ENCODE peak calls at places on chromosome 10, in five cellular contexts. One of them, this sample, is unnamed.

GRCh38 chr10:110534571-110534970 is 32.9 kb upstream of the SMC3 start:
- DNase-seq in left ventricle myocardium inferior: no peak
- DNase-seq in skeletal muscle cell: no peak
- DNase-seq in A673: peak
- DNase-seq in astrocyte of the spinal cord: no peak
- DNase-seq in this sample: no peak

GRCh38 chr10:83045731-83046130 is 1093.6 kb upstream of the GHITM start:
- DNase-seq in A673: no peak
- DNase-seq in left ventricle myocardium inferior: no peak
- DNase-seq in astrocyte of the spinal cord: no peak
- DNase-seq in skeletal muscle cell: no peak
- DNase-seq in this sample: no peak

GRCh38 chr10:118958984-118959916 is 70.3 kb upstream of the NANOS1 start:
- DNase-seq in A673: no peak
- DNase-seq in left ventricle myocardium inferior: peak
- DNase-seq in skeletal muscle cell: peak
- DNase-seq in astrocyte of the spinal cord: peak
- DNase-seq in this sample: no peak

GRCh38 chr10:24552346-24553016 is 171.2 kb downstream of the ARHGAP21 start:
- DNase-seq in astrocyte of the spinal cord: no peak
- DNase-seq in skeletal muscle cell: no peak
- DNase-seq in left ventricle myocardium inferior: no peak
- DNase-seq in A673: peak
- DNase-seq in this sample: no peak

GRCh38 chr10:93073539-93074136 is at the start of gene CYP26A1:
- DNase-seq in left ventricle myocardium inferior: no peak
- DNase-seq in astrocyte of the spinal cord: no peak
- DNase-seq in A673: no peak
- DNase-seq in skeletal muscle cell: no peak
- DNase-seq in this sample: no peak

GRCh38 chr10:11150255-11150731 is 132.6 kb downstream of the CELF2 start:
- DNase-seq in left ventricle myocardium inferior: no peak
- DNase-seq in astrocyte of the spinal cord: no peak
- DNase-seq in skeletal muscle cell: no peak
- DNase-seq in A673: no peak
- DNase-seq in this sample: no peak

GRCh38 chr10:126640391-126640790 is 30.1 kb downstream of the C10orf90 start:
- DNase-seq in A673: no peak
- DNase-seq in left ventricle myocardium inferior: no peak
- DNase-seq in astrocyte of the spinal cord: no peak
- DNase-seq in skeletal muscle cell: no peak
- DNase-seq in this sample: no peak

GRCh38 chr10:131822694-131823245 is 78.0 kb upstream of the PPP2R2D start:
- DNase-seq in left ventricle myocardium inferior: no peak
- DNase-seq in A673: no peak
- DNase-seq in skeletal muscle cell: no peak
- DNase-seq in astrocyte of the spinal cord: no peak
- DNase-seq in this sample: peak

GRCh38 chr10:32073676-32074075 is 17.5 kb upstream of the KIF5B start:
- DNase-seq in A673: no peak
- DNase-seq in skeletal muscle cell: no peak
- DNase-seq in astrocyte of the spinal cord: no peak
- DNase-seq in left ventricle myocardium inferior: no peak
- DNase-seq in this sample: no peak

GRCh38 chr10:866577-866941 is 64.9 kb downstream of the LARP4B start:
- DNase-seq in A673: no peak
- DNase-seq in astrocyte of the spinal cord: no peak
- DNase-seq in left ventricle myocardium inferior: no peak
- DNase-seq in skeletal muscle cell: no peak
- DNase-seq in this sample: no peak

GRCh38 chr10:24873281-24873683 is 79.1 kb downstream of the PRTFDC1 start:
- DNase-seq in A673: peak
- DNase-seq in skeletal muscle cell: peak
- DNase-seq in left ventricle myocardium inferior: no peak
- DNase-seq in astrocyte of the spinal cord: peak
- DNase-seq in this sample: no peak

GRCh38 chr10:110497438-110498086 is at the start of gene DUSP5:
- DNase-seq in left ventricle myocardium inferior: peak
- DNase-seq in skeletal muscle cell: peak
- DNase-seq in astrocyte of the spinal cord: peak
- DNase-seq in A673: peak
- DNase-seq in this sample: peak

GRCh38 chr10:108862691-108863350 is 1060.5 kb downstream of the XPNPEP1 start:
- DNase-seq in skeletal muscle cell: no peak
- DNase-seq in astrocyte of the spinal cord: peak
- DNase-seq in left ventricle myocardium inferior: no peak
- DNase-seq in A673: no peak
- DNase-seq in this sample: no peak

GRCh38 chr10:24790599-24790998 is 66.9 kb upstream of the ARHGAP21 start:
- DNase-seq in astrocyte of the spinal cord: no peak
- DNase-seq in skeletal muscle cell: no peak
- DNase-seq in left ventricle myocardium inferior: no peak
- DNase-seq in A673: no peak
- DNase-seq in this sample: no peak

GRCh38 chr10:78859769-78860168 is 209.0 kb upstream of the ZMIZ1 start:
- DNase-seq in skeletal muscle cell: no peak
- DNase-seq in A673: no peak
- DNase-seq in astrocyte of the spinal cord: no peak
- DNase-seq in left ventricle myocardium inferior: no peak
- DNase-seq in this sample: no peak

GRCh38 chr10:110985497-110986270 is 66.3 kb downstream of the SHOC2 start:
- DNase-seq in astrocyte of the spinal cord: no peak
- DNase-seq in A673: no peak
- DNase-seq in left ventricle myocardium inferior: no peak
- DNase-seq in skeletal muscle cell: no peak
- DNase-seq in this sample: no peak

GRCh38 chr10:6958254-6958653 is 378.2 kb upstream of the PRKCQ start:
- DNase-seq in A673: no peak
- DNase-seq in left ventricle myocardium inferior: no peak
- DNase-seq in astrocyte of the spinal cord: no peak
- DNase-seq in skeletal muscle cell: no peak
- DNase-seq in this sample: no peak

GRCh38 chr10:14624600-14624999 is 150.1 kb downstream of the FAM107B start:
- DNase-seq in left ventricle myocardium inferior: no peak
- DNase-seq in skeletal muscle cell: no peak
- DNase-seq in A673: no peak
- DNase-seq in astrocyte of the spinal cord: no peak
- DNase-seq in this sample: no peak

GRCh38 chr10:112835933-112836564 is 114.0 kb upstream of the TCF7L2 start:
- DNase-seq in left ventricle myocardium inferior: peak
- DNase-seq in A673: no peak
- DNase-seq in astrocyte of the spinal cord: no peak
- DNase-seq in skeletal muscle cell: no peak
- DNase-seq in this sample: no peak

DNA sequence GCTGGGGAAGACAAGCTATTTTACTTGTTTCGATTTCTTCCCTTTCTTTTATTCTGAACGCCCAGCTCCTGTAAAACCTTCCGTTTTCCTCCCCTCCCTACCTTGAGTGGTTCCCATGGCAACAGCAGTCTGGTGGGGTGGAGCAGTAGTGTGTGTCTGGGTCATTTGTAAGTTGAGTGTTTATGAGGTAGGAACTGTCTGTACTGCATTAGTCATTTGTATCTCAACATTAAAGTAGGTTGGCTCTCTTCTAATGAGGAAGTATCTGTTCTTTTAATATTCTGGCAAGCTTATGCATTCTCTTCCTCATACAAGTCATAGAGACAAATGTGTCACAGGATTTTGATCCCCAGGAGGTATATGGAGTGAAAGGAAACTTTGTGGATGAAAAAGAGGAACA is 85.3 kb upstream of the CCDC6 start:
- DNase-seq in left ventricle myocardium inferior: no peak
- DNase-seq in skeletal muscle cell: peak
- DNase-seq in A673: no peak
- DNase-seq in astrocyte of the spinal cord: peak
- DNase-seq in this sample: no peak
- H3K4me3 ChIP-seq in left ventricle myocardium inferior: no peak
- H3K4me3 ChIP-seq in skeletal muscle cell: no peak
- H3K4me3 ChIP-seq in A673: no peak
- H3K4me3 ChIP-seq in astrocyte of the spinal cord: no peak
- H3K4me3 ChIP-seq in this sample: no peak

GRCh38 chr10:30422981-30423654 is 10.9 kb upstream of the MAP3K8 start:
- DNase-seq in skeletal muscle cell: no peak
- DNase-seq in astrocyte of the spinal cord: peak
- DNase-seq in A673: peak
- DNase-seq in left ventricle myocardium inferior: peak
- DNase-seq in this sample: peak

GRCh38 chr10:30430544-30431298 is 3.3 kb upstream of the MAP3K8 start:
- DNase-seq in skeletal muscle cell: no peak
- DNase-seq in A673: no peak
- DNase-seq in astrocyte of the spinal cord: no peak
- DNase-seq in left ventricle myocardium inferior: no peak
- DNase-seq in this sample: no peak

GRCh38 chr10:30422296-30422695 is 11.7 kb upstream of the MAP3K8 start:
- DNase-seq in A673: no peak
- DNase-seq in skeletal muscle cell: no peak
- DNase-seq in astrocyte of the spinal cord: no peak
- DNase-seq in left ventricle myocardium inferior: no peak
- DNase-seq in this sample: no peak

GRCh38 chr10:30420774-30421173 is 13.2 kb upstream of the MAP3K8 start:
- DNase-seq in A673: no peak
- DNase-seq in skeletal muscle cell: no peak
- DNase-seq in astrocyte of the spinal cord: no peak
- DNase-seq in left ventricle myocardium inferior: no peak
- DNase-seq in this sample: no peak

DNA sequence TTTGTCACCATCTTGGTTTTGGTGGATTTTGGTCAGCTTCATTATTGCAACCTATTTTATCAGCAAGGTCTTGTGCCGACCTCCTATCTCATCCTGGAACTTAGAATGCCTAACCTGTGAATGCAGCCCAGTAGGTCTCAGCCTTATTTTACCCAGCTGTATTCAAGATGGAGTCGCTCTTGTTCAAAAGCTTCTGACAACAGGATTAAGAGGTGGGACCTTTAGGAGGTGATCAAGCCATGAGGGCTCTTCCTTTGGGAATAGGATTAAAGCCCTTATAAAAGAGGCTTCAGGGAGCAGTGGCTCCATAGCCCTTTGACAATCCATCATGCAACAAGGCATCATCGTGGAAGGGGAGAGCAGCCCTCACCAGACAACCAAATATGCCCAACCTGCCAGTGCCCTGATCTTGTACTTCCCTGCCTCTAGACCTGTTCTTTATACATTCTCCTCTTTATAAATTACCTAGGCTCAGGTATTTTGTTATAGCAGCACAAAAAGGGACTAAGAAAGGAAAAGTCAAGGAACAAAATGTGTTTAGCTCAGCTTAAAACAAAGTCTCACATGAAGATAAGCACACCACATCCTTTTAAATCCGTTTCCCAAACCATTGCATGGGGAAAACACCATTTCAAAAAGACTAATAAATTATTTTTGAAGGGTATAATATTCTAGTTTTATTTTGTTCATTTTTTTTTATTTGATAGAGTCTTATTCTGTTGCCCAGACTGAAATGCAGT is 8.5 kb upstream of the MAP3K8 start:
- DNase-seq in left ventricle myocardium inferior: no peak
- DNase-seq in skeletal muscle cell: no peak
- DNase-seq in A673: no peak
- DNase-seq in astrocyte of the spinal cord: no peak
- DNase-seq in this sample: no peak
- H3K4me3 ChIP-seq in left ventricle myocardium inferior: no peak
- H3K4me3 ChIP-seq in skeletal muscle cell: no peak
- H3K4me3 ChIP-seq in A673: no peak
- H3K4me3 ChIP-seq in astrocyte of the spinal cord: no peak
- H3K4me3 ChIP-seq in this sample: no peak

GRCh38 chr10:74081918-74082317 is 68.7 kb downstream of the AP3M1 start:
- DNase-seq in A673: no peak
- DNase-seq in left ventricle myocardium inferior: no peak
- DNase-seq in astrocyte of the spinal cord: no peak
- DNase-seq in skeletal muscle cell: no peak
- DNase-seq in this sample: no peak

GRCh38 chr10:74081192-74081803 is 69.3 kb downstream of the AP3M1 start:
- DNase-seq in left ventricle myocardium inferior: no peak
- DNase-seq in A673: peak
- DNase-seq in skeletal muscle cell: no peak
- DNase-seq in astrocyte of the spinal cord: peak
- DNase-seq in this sample: no peak

GRCh38 chr10:74079028-74079913 is 71.4 kb downstream of the AP3M1 start:
- DNase-seq in astrocyte of the spinal cord: peak
- DNase-seq in left ventricle myocardium inferior: no peak
- DNase-seq in skeletal muscle cell: no peak
- DNase-seq in A673: no peak
- DNase-seq in this sample: no peak

GRCh38 chr10:74078037-74078436 is 72.6 kb downstream of the AP3M1 start:
- DNase-seq in A673: peak
- DNase-seq in skeletal muscle cell: no peak
- DNase-seq in left ventricle myocardium inferior: no peak
- DNase-seq in astrocyte of the spinal cord: peak
- DNase-seq in this sample: no peak

DNA sequence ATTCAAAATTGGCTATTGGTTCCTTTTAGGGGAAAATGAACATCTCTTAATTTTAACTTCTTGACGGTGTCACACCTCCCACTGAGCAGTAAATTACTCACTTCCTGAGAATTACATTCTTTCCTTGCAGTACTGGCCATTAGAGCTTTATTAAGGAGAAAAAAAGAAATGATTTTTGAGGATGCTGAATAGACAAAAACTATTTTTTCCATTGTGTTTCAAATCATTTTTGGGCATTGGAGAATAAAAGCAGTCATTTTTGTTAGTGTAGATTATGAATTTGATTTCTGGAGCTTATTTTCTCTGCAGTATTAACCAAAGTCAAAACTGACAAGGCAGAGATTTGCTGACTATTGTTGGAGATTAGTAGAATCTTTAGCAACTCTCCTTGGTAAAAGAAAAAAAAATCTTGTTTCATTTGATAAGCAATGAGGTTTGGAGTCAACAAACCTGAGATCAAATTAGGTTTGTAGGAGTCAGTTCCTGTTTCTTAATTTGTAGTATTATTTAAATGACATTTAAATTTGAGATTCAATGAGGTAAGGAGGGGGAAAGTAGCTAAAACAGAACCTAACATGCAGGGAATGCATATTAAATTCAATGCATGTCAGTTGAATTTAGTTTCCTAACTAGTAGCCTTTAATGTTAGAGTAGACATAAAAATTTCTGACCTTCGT is 70.6 kb downstream of the AP3M1 start:
- DNase-seq in skeletal muscle cell: no peak
- DNase-seq in A673: peak
- DNase-seq in left ventricle myocardium inferior: no peak
- DNase-seq in astrocyte of the spinal cord: peak
- DNase-seq in this sample: no peak
- H3K4me3 ChIP-seq in skeletal muscle cell: no peak
- H3K4me3 ChIP-seq in A673: peak
- H3K4me3 ChIP-seq in left ventricle myocardium inferior: no peak
- H3K4me3 ChIP-seq in astrocyte of the spinal cord: no peak
- H3K4me3 ChIP-seq in this sample: no peak

GRCh38 chr10:44245601-44245938 is 139.3 kb downstream of the CXCL12 start:
- DNase-seq in left ventricle myocardium inferior: no peak
- DNase-seq in astrocyte of the spinal cord: peak
- DNase-seq in A673: no peak
- DNase-seq in skeletal muscle cell: no peak
- DNase-seq in this sample: no peak

GRCh38 chr10:44244745-44245600 is 139.9 kb downstream of the CXCL12 start:
- DNase-seq in skeletal muscle cell: no peak
- DNase-seq in left ventricle myocardium inferior: no peak
- DNase-seq in astrocyte of the spinal cord: no peak
- DNase-seq in A673: no peak
- DNase-seq in this sample: no peak

GRCh38 chr10:44253769-44254462 is 131.0 kb downstream of the CXCL12 start:
- DNase-seq in A673: no peak
- DNase-seq in skeletal muscle cell: peak
- DNase-seq in left ventricle myocardium inferior: peak
- DNase-seq in astrocyte of the spinal cord: peak
- DNase-seq in this sample: no peak

GRCh38 chr10:44243851-44244502 is 140.9 kb downstream of the CXCL12 start:
- DNase-seq in skeletal muscle cell: no peak
- DNase-seq in A673: no peak
- DNase-seq in astrocyte of the spinal cord: no peak
- DNase-seq in left ventricle myocardium inferior: no peak
- DNase-seq in this sample: no peak

GRCh38 chr10:44249490-44249889 is 135.4 kb downstream of the CXCL12 start:
- DNase-seq in skeletal muscle cell: no peak
- DNase-seq in astrocyte of the spinal cord: no peak
- DNase-seq in left ventricle myocardium inferior: no peak
- DNase-seq in A673: no peak
- DNase-seq in this sample: no peak
- H3K4me3 ChIP-seq in skeletal muscle cell: no peak
- H3K4me3 ChIP-seq in astrocyte of the spinal cord: no peak
- H3K4me3 ChIP-seq in left ventricle myocardium inferior: no peak
- H3K4me3 ChIP-seq in A673: no peak
- H3K4me3 ChIP-seq in this sample: no peak

This sample was measured in coronary artery.